ENCODE peak calls at places on chromosomes 12 and 14, in nine cellular contexts. J is EL; Z is ureter; E is naive B cell; I is CD8-positive, alpha-beta memory T cell; B is ecto neural progenitor cell; K is stimulated activated CD8-positive, alpha-beta memory T cell treated with anti-CD3 and anti-CD28 coated beads, Interleukin-12 subunit alpha, Interleukin-12 subunit beta, amount 100 ng/mL, for 1 hour; T is CD4-positive, CD25-positive, alpha-beta regulatory T cell; F is SK-MEL-5. P is an unnamed sample.

GRCh38 chr12:1360812-1361211 is 233.6 kb downstream of the FBXL14 start:
- DNase-seq in B (no peak), K (no peak), F (no peak), E (no peak), T (no peak), J (peak), I (no peak), Z (no peak), P (no peak)

GRCh38 chr12:52262286-52262685 is 12.2 kb upstream of the KRT86 start:
- DNase-seq in E (no peak), F (no peak), J (no peak), I (no peak), T (no peak), K (no peak), Z (no peak), B (no peak), P (no peak)

GRCh38 chr14:93011650-93012317 is 88.8 kb downstream of the CHGA start:
- DNase-seq in J (no peak), T (no peak), K (no peak), B (no peak), F (no peak), Z (no peak), E (no peak), I (no peak), P (no peak)

GRCh38 chr14:26281280-26281998 is 316.4 kb downstream of the NOVA1 start:
- DNase-seq in F (peak), J (no peak), B (no peak), T (no peak), K (no peak), Z (no peak), E (no peak), I (no peak), P (no peak)

GRCh38 chr12:118302053-118302452 is 70.7 kb downstream of the TAOK3 start:
- DNase-seq in F (peak), Z (no peak), B (no peak), E (no peak), T (no peak), K (no peak), J (peak), I (no peak), P (no peak)

GRCh38 chr14:30410986-30411385 is 148.0 kb upstream of the G2E3 start:
- DNase-seq in J (no peak), K (no peak), Z (no peak), I (no peak), F (no peak), B (no peak), T (no peak), E (no peak), P (no peak)

GRCh38 chr12:117067016-117067415 is 32.2 kb downstream of the TESC start:
- DNase-seq in B (no peak), I (no peak), K (no peak), T (no peak), F (no peak), E (no peak), J (no peak), Z (no peak), P (no peak)

GRCh38 chr12:14960548-14961465 is 594 bp downstream of the ARHGDIB start:
- DNase-seq in T (peak), F (no peak), J (peak), I (peak), Z (peak), E (no peak), B (no peak), K (no peak), P (peak)

GRCh38 chr12:95198914-95199313 is 18.4 kb downstream of the FGD6 start:
- DNase-seq in B (no peak), Z (no peak), F (no peak), E (no peak), J (no peak), T (no peak), K (no peak), I (no peak), P (no peak)

GRCh38 chr12:67077617-67078016 is 191.5 kb upstream of the CAND1 start:
- DNase-seq in I (no peak), F (no peak), B (no peak), E (no peak), K (no peak), J (peak), T (no peak), Z (no peak), P (no peak)

GRCh38 chr12:92503029-92503931 is 199.5 kb upstream of the PLEKHG7 start:
- DNase-seq in B (no peak), I (no peak), E (no peak), J (no peak), Z (no peak), K (no peak), F (no peak), T (peak), P (no peak)

GRCh38 chr14:98871796-98872195 is 400.2 kb downstream of the BCL11B start:
- DNase-seq in K (no peak), B (no peak), F (no peak), E (no peak), I (no peak), T (no peak), J (no peak), Z (no peak), P (no peak)

GRCh38 chr12:132121283-132121682 is 22.8 kb downstream of the DDX51 start:
- DNase-seq in I (no peak), J (no peak), K (no peak), Z (no peak), B (no peak), T (no peak), F (no peak), E (no peak), P (no peak)

GRCh38 chr12:49661191-49661590 is 37.8 kb downstream of the PRPF40B start:
- DNase-seq in F (no peak), E (peak), I (no peak), Z (no peak), T (peak), B (no peak), K (no peak), J (no peak), P (no peak)

GRCh38 chr12:3342051-3342450 is 149.0 kb upstream of the PRMT8 start:
- DNase-seq in E (no peak), K (no peak), F (peak), Z (no peak), I (no peak), J (peak), T (peak), B (peak), P (no peak)

GRCh38 chr12:80846930-80847329 is 90.8 kb downstream of the LIN7A start:
- DNase-seq in J (no peak), T (no peak), E (no peak), K (no peak), I (no peak), F (no peak), Z (no peak), B (no peak), P (no peak)

P was measured in psoas muscle.